ENCODE peak calls at places on chromosomes 11 and 22, in eight cellular contexts. One of them, this sample, is unnamed.

GRCh38 chr11:82775736-82776346 is 42.2 kb upstream of the FAM181B start:
- DNase-seq in HFF-Myc: peak
- DNase-seq in hepatocyte: peak
- DNase-seq in skeletal muscle cell: no peak
- DNase-seq in thoracic aorta: no peak
- DNase-seq in lower leg skin: no peak
- DNase-seq in testis: no peak
- DNase-seq in heart right ventricle: no peak
- DNase-seq in this sample: peak

GRCh38 chr22:19759459-19759993 is 1.1 kb upstream of the TBX1 start:
- DNase-seq in HFF-Myc: no peak
- DNase-seq in hepatocyte: no peak
- DNase-seq in skeletal muscle cell: no peak
- DNase-seq in thoracic aorta: no peak
- DNase-seq in lower leg skin: no peak
- DNase-seq in testis: no peak
- DNase-seq in heart right ventricle: no peak
- DNase-seq in this sample: peak

GRCh38 chr11:26229270-26229669 is 102.7 kb upstream of the ANO3 start:
- DNase-seq in HFF-Myc: peak
- DNase-seq in hepatocyte: no peak
- DNase-seq in skeletal muscle cell: peak
- DNase-seq in thoracic aorta: no peak
- DNase-seq in lower leg skin: no peak
- DNase-seq in testis: no peak
- DNase-seq in heart right ventricle: no peak
- DNase-seq in this sample: no peak

GRCh38 chr11:61695917-61696316 is 15.7 kb downstream of the DAGLA start:
- DNase-seq in HFF-Myc: peak
- DNase-seq in hepatocyte: peak
- DNase-seq in skeletal muscle cell: no peak
- DNase-seq in thoracic aorta: peak
- DNase-seq in lower leg skin: peak
- DNase-seq in testis: peak
- DNase-seq in heart right ventricle: peak
- DNase-seq in this sample: peak

GRCh38 chr11:46711288-46711687 is 7.7 kb upstream of the F2 start:
- DNase-seq in HFF-Myc: no peak
- DNase-seq in hepatocyte: no peak
- DNase-seq in skeletal muscle cell: no peak
- DNase-seq in thoracic aorta: no peak
- DNase-seq in lower leg skin: no peak
- DNase-seq in testis: no peak
- DNase-seq in heart right ventricle: no peak
- DNase-seq in this sample: no peak

GRCh38 chr11:73295259-73295995 is 12.6 kb upstream of the ARHGEF17 start:
- DNase-seq in HFF-Myc: peak
- DNase-seq in hepatocyte: peak
- DNase-seq in skeletal muscle cell: no peak
- DNase-seq in thoracic aorta: no peak
- DNase-seq in lower leg skin: peak
- DNase-seq in testis: peak
- DNase-seq in heart right ventricle: peak
- DNase-seq in this sample: peak

GRCh38 chr11:46248270-46249102 is 29.0 kb upstream of the CREB3L1 start:
- DNase-seq in HFF-Myc: no peak
- DNase-seq in hepatocyte: peak
- DNase-seq in skeletal muscle cell: peak
- DNase-seq in thoracic aorta: no peak
- DNase-seq in lower leg skin: no peak
- DNase-seq in testis: peak
- DNase-seq in heart right ventricle: no peak
- DNase-seq in this sample: peak

GRCh38 chr22:26471522-26471921 is 12.1 kb downstream of the HPS4 start:
- DNase-seq in HFF-Myc: peak
- DNase-seq in hepatocyte: peak
- DNase-seq in skeletal muscle cell: peak
- DNase-seq in thoracic aorta: no peak
- DNase-seq in lower leg skin: no peak
- DNase-seq in testis: no peak
- DNase-seq in heart right ventricle: no peak
- DNase-seq in this sample: peak

GRCh38 chr11:119363874-119364590 is 17.5 kb downstream of the USP2 start:
- DNase-seq in HFF-Myc: no peak
- DNase-seq in hepatocyte: peak
- DNase-seq in skeletal muscle cell: no peak
- DNase-seq in thoracic aorta: no peak
- DNase-seq in lower leg skin: no peak
- DNase-seq in testis: peak
- DNase-seq in heart right ventricle: peak
- DNase-seq in this sample: peak

GRCh38 chr11:119362741-119363080 is 16.2 kb upstream of the MFRP start:
- DNase-seq in HFF-Myc: no peak
- DNase-seq in hepatocyte: no peak
- DNase-seq in skeletal muscle cell: no peak
- DNase-seq in thoracic aorta: no peak
- DNase-seq in lower leg skin: no peak
- DNase-seq in testis: no peak
- DNase-seq in heart right ventricle: no peak
- DNase-seq in this sample: no peak

GRCh38 chr11:119363081-119363861 is 16.8 kb upstream of the MFRP start:
- DNase-seq in HFF-Myc: no peak
- DNase-seq in hepatocyte: no peak
- DNase-seq in skeletal muscle cell: no peak
- DNase-seq in thoracic aorta: no peak
- DNase-seq in lower leg skin: no peak
- DNase-seq in testis: no peak
- DNase-seq in heart right ventricle: no peak
- DNase-seq in this sample: no peak

GRCh38 chr11:119361056-119361787 is 14.7 kb upstream of the MFRP start:
- DNase-seq in HFF-Myc: no peak
- DNase-seq in hepatocyte: peak
- DNase-seq in skeletal muscle cell: peak
- DNase-seq in thoracic aorta: no peak
- DNase-seq in lower leg skin: no peak
- DNase-seq in testis: no peak
- DNase-seq in heart right ventricle: peak
- DNase-seq in this sample: peak

GRCh38 chr11:119361961-119362725 is 15.6 kb upstream of the MFRP start:
- DNase-seq in HFF-Myc: no peak
- DNase-seq in hepatocyte: no peak
- DNase-seq in skeletal muscle cell: no peak
- DNase-seq in thoracic aorta: no peak
- DNase-seq in lower leg skin: no peak
- DNase-seq in testis: no peak
- DNase-seq in heart right ventricle: no peak
- DNase-seq in this sample: no peak
- H3K4me3 ChIP-seq in HFF-Myc: no peak
- H3K4me3 ChIP-seq in hepatocyte: no peak
- H3K4me3 ChIP-seq in skeletal muscle cell: peak
- H3K4me3 ChIP-seq in thoracic aorta: no peak
- H3K4me3 ChIP-seq in lower leg skin: no peak
- H3K4me3 ChIP-seq in testis: no peak
- H3K4me3 ChIP-seq in heart right ventricle: no peak
- H3K4me3 ChIP-seq in this sample: peak

GRCh38 chr11:57424802-57425564 is 1.9 kb downstream of the SLC43A3 start:
- DNase-seq in HFF-Myc: peak
- DNase-seq in hepatocyte: peak
- DNase-seq in skeletal muscle cell: peak
- DNase-seq in thoracic aorta: peak
- DNase-seq in lower leg skin: peak
- DNase-seq in testis: peak
- DNase-seq in heart right ventricle: peak
- DNase-seq in this sample: peak

GRCh38 chr11:57426754-57427691 is at the start of gene SLC43A3:
- DNase-seq in HFF-Myc: peak
- DNase-seq in hepatocyte: peak
- DNase-seq in skeletal muscle cell: peak
- DNase-seq in thoracic aorta: no peak
- DNase-seq in lower leg skin: peak
- DNase-seq in testis: peak
- DNase-seq in heart right ventricle: peak
- DNase-seq in this sample: peak

GRCh38 chr11:57424137-57424801 is 2.7 kb downstream of the SLC43A3 start:
- DNase-seq in HFF-Myc: no peak
- DNase-seq in hepatocyte: no peak
- DNase-seq in skeletal muscle cell: no peak
- DNase-seq in thoracic aorta: no peak
- DNase-seq in lower leg skin: peak
- DNase-seq in testis: peak
- DNase-seq in heart right ventricle: no peak
- DNase-seq in this sample: no peak

GRCh38 chr11:57426439-57426753 is 525 bp downstream of the SLC43A3 start:
- DNase-seq in HFF-Myc: no peak
- DNase-seq in hepatocyte: no peak
- DNase-seq in skeletal muscle cell: no peak
- DNase-seq in thoracic aorta: no peak
- DNase-seq in lower leg skin: no peak
- DNase-seq in testis: no peak
- DNase-seq in heart right ventricle: no peak
- DNase-seq in this sample: no peak

DNA sequence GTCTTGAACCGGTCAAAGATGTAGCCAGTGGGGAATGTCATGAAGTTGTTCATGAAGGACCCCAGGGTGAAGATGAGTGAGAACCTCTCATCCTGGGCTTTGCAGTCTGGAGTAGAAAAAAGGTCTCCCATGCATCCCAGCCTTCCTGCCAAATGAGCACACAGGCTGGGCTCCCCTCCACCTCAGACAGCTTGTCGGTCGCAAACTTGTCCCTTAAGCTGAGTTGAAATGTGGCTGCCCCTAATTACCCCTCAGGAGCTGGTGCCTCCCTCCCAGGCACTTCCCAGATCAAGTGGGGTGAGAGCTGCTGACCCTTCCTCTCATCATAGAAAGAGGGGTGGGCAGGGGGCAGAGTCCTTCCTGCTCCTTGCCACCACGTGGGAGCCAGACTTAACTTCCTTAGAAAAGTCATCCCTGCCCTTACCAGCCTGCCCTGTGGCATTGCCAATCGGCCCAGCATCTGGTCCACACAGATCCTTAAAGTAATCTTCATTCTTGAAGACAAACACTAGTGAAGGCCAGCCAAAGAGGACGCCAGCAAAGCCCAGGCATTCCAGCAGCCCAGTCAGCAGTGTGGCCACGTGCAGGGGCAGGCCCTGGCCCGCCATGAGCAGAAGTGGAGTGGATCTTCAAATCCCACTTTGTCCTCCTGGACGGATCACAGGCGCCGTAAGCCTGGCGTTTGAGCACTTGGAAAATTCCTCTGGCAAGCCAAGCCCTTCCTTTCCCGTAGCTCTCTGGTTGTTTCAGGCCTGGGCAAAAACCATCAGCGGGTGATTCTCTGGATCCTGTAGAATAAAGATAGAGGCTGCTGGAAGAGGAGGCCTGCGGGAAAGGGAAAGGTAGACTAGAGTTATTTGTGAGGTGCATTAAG is 1.1 kb downstream of the SLC43A3 start:
- DNase-seq in HFF-Myc: no peak
- DNase-seq in hepatocyte: peak
- DNase-seq in skeletal muscle cell: no peak
- DNase-seq in thoracic aorta: no peak
- DNase-seq in lower leg skin: peak
- DNase-seq in testis: peak
- DNase-seq in heart right ventricle: peak
- DNase-seq in this sample: peak
- H3K4me3 ChIP-seq in HFF-Myc: peak
- H3K4me3 ChIP-seq in hepatocyte: no peak
- H3K4me3 ChIP-seq in skeletal muscle cell: peak
- H3K4me3 ChIP-seq in thoracic aorta: peak
- H3K4me3 ChIP-seq in lower leg skin: no peak
- H3K4me3 ChIP-seq in testis: no peak
- H3K4me3 ChIP-seq in heart right ventricle: no peak
- H3K4me3 ChIP-seq in this sample: peak

DNA sequence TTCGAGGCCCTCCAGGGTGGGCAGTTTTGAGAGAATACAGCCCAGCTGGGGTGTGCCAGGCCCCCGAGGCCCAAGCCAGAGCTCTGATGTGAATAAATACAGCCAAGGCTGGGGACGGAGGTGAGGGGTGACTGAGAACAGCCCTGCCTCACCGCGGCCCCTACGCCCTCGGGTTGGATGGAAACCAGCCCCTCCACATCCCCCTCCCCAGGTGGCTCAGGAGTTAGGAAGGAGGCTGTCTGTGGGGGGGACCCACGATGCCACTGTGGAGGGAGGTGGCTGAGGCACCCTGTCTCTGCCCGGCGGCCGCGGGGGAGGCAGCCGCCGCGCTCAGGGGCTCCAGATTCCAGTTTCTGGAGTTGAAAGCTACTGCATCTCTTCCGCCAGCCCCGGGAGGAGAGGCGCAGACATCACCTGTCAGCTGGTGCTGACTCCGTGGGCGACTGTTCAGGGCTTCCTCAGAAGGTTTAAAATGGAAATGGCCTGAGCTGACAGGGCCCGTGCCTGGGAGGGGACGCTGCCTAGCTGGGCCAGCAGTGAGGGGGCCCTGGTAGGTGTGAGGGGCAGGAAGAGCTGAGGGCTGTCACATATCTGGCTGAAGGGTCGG is 1.4 kb downstream of the FLRT1 start:
- DNase-seq in HFF-Myc: no peak
- DNase-seq in hepatocyte: no peak
- DNase-seq in skeletal muscle cell: no peak
- DNase-seq in thoracic aorta: no peak
- DNase-seq in lower leg skin: peak
- DNase-seq in testis: no peak
- DNase-seq in heart right ventricle: no peak
- DNase-seq in this sample: no peak
- H3K4me3 ChIP-seq in HFF-Myc: no peak
- H3K4me3 ChIP-seq in hepatocyte: peak
- H3K4me3 ChIP-seq in skeletal muscle cell: no peak
- H3K4me3 ChIP-seq in thoracic aorta: peak
- H3K4me3 ChIP-seq in lower leg skin: no peak
- H3K4me3 ChIP-seq in testis: no peak
- H3K4me3 ChIP-seq in heart right ventricle: no peak
- H3K4me3 ChIP-seq in this sample: no peak

GRCh38 chr11:64208796-64209562 is 2.5 kb downstream of the FERMT3 start:
- DNase-seq in HFF-Myc: no peak
- DNase-seq in hepatocyte: no peak
- DNase-seq in skeletal muscle cell: no peak
- DNase-seq in thoracic aorta: no peak
- DNase-seq in lower leg skin: no peak
- DNase-seq in testis: no peak
- DNase-seq in heart right ventricle: no peak
- DNase-seq in this sample: no peak

GRCh38 chr11:64207247-64208085 is 945 bp downstream of the FERMT3 start:
- DNase-seq in HFF-Myc: peak
- DNase-seq in hepatocyte: no peak
- DNase-seq in skeletal muscle cell: peak
- DNase-seq in thoracic aorta: no peak
- DNase-seq in lower leg skin: peak
- DNase-seq in testis: peak
- DNase-seq in heart right ventricle: peak
- DNase-seq in this sample: no peak

GRCh38 chr11:64208086-64208795 is 1.7 kb downstream of the FERMT3 start:
- DNase-seq in HFF-Myc: no peak
- DNase-seq in hepatocyte: no peak
- DNase-seq in skeletal muscle cell: no peak
- DNase-seq in thoracic aorta: no peak
- DNase-seq in lower leg skin: no peak
- DNase-seq in testis: no peak
- DNase-seq in heart right ventricle: no peak
- DNase-seq in this sample: no peak

GRCh38 chr11:64204464-64204989 is 2.0 kb upstream of the FERMT3 start:
- DNase-seq in HFF-Myc: peak
- DNase-seq in hepatocyte: peak
- DNase-seq in skeletal muscle cell: peak
- DNase-seq in thoracic aorta: no peak
- DNase-seq in lower leg skin: peak
- DNase-seq in testis: peak
- DNase-seq in heart right ventricle: peak
- DNase-seq in this sample: peak

GRCh38 chr11:64206457-64207246 is at the start of gene FERMT3:
- DNase-seq in HFF-Myc: no peak
- DNase-seq in hepatocyte: no peak
- DNase-seq in skeletal muscle cell: no peak
- DNase-seq in thoracic aorta: no peak
- DNase-seq in lower leg skin: peak
- DNase-seq in testis: peak
- DNase-seq in heart right ventricle: peak
- DNase-seq in this sample: no peak
- H3K4me3 ChIP-seq in HFF-Myc: no peak
- H3K4me3 ChIP-seq in hepatocyte: no peak
- H3K4me3 ChIP-seq in skeletal muscle cell: no peak
- H3K4me3 ChIP-seq in thoracic aorta: peak
- H3K4me3 ChIP-seq in lower leg skin: peak
- H3K4me3 ChIP-seq in testis: peak
- H3K4me3 ChIP-seq in heart right ventricle: no peak
- H3K4me3 ChIP-seq in this sample: no peak

This sample was measured in MG63.